ENCODE peak calls at places on chromosomes 13 and 19, in four cellular contexts. V is WTC11, U is H1, F is K562. B is an unnamed sample.

GRCh38 chr19:39515551-39516191 is 732 bp downstream of the SELENOV start:
- DNase-seq in U (no peak), F (no peak), V (peak; percentile 88), B (no peak)

GRCh38 chr19:53907193-53907581 is 1.9 kb upstream of the CACNG7 start:
- DNase-seq in U (no peak), V (peak; percentile 31), F (no peak), B (peak; percentile 39)

GRCh38 chr13:35144496-35144895 is 202.4 kb downstream of the NBEA start:
- DNase-seq in V (no peak), F (no peak), U (no peak), B (no peak)

GRCh38 chr19:48999481-49000325 is 6.0 kb downstream of the RUVBL2 start:
- DNase-seq in F (peak; percentile 60), U (peak; percentile 88), V (peak; percentile 89), B (peak; percentile 65)

GRCh38 chr19:44512326-44513298 is 12.3 kb upstream of the ZNF180 start:
- DNase-seq in F (peak; percentile 81), U (peak; percentile 87), V (peak; percentile 82), B (peak; percentile 61)

GRCh38 chr13:97188207-97188606 is 33.9 kb upstream of the MBNL2 start:
- DNase-seq in F (no peak), U (no peak), V (no peak), B (no peak)

GRCh38 chr19:7099597-7099921 is 30.1 kb downstream of the ZNF557 start:
- DNase-seq in F (no peak), U (no peak), V (peak; percentile 91), B (no peak)

GRCh38 chr19:444677-445210 is 16.1 kb downstream of the SHC2 start:
- DNase-seq in V (no peak), F (no peak), U (no peak), B (no peak)

GRCh38 chr19:38878575-38879399 is 712 bp upstream of the RINL start:
- DNase-seq in U (no peak), F (no peak), V (no peak), B (peak; percentile 20)

GRCh38 chr13:39942901-39943273 is 287.4 kb downstream of the COG6 start:
- DNase-seq in U (peak; percentile 76), V (peak; percentile 84), F (peak; percentile 58), B (peak; percentile 63)

DNA sequence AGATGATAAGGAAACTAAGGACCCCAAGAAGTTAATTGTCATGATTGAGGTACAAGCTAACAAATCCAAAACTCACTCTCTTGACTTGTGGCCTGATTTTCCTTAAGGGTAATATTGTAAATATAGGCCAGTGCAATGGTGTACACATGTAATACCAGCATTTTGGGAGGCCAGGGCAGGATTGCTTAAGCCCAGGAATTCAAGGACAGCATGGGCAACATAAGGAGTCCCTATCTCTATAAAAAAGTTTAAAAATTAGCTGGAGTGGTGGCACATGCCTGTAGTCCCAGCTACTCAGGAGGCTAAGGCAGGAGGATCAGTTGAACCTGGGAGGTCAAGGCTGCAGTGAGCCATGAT is 28.7 kb upstream of the GARRE1 start:
- DNase-seq in U (no peak), F (no peak), V (no peak), B (no peak)
- TF ChIP-seq TEAD4 in U (no peak), F (no peak), V (no peak), B (no peak)

GRCh38 chr19:10402441-10403038 is 802 bp downstream of the CDC37 start:
- DNase-seq in F (peak; percentile 32), V (no peak), U (no peak), B (peak; percentile 76)
- TF ChIP-seq TEAD4 in F (peak; percentile 42), V (no peak), U (no peak), B (no peak)

GRCh38 chr19:15173746-15174404 is 26.9 kb downstream of the NOTCH3 start:
- DNase-seq in F (no peak), U (no peak), V (no peak), B (no peak)

GRCh38 chr19:15170345-15170744 is 30.4 kb downstream of the NOTCH3 start:
- DNase-seq in F (peak; percentile 72), U (peak; percentile 85), V (peak; percentile 82), B (no peak)

GRCh38 chr19:15175609-15176008 is 25.2 kb downstream of the NOTCH3 start:
- DNase-seq in V (no peak), F (no peak), U (no peak), B (no peak)

GRCh38 chr19:15166700-15167099 is 34.1 kb downstream of the NOTCH3 start:
- DNase-seq in F (peak; percentile 66), U (no peak), V (no peak), B (no peak)

DNA sequence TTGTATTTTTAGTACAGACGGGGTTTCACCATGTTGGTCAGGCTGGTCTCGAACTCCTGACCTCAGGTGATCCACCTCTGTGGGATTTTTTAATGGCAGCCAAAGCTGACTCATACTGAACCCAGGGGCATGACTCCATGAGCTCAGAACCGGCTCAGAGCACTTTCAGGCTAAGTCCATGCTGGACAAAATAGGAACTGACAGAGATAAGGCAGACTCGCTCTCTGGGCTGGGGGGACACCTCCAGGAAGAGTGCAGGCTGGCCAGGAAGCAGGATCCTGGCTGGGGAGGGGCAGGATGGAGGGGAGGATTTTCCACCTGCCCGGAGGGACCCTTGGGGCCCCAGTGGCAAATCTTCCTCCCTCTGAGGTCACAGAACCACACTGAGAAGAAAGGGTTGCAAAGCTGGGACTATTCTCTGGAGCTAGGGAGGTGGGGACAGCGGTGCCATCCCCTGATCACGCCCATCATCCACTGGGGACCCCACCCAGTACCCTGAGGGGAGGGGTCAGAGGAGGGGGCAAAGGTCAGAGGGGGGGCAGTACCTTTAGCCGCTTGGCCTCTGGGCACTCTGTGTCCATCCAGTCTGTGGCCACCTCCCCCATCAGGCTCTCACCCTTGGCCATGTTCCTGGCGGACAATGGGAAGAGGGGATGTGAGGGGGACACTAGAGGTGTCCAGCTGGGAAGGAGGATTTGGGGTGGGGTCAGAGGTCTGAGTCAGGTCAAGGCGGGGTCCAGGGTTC is 31.1 kb downstream of the NOTCH3 start:
- DNase-seq in F (peak; percentile 24), U (no peak), V (no peak), B (no peak)
- TF ChIP-seq TEAD4 in F (no peak), U (no peak), V (no peak), B (no peak)

DNA sequence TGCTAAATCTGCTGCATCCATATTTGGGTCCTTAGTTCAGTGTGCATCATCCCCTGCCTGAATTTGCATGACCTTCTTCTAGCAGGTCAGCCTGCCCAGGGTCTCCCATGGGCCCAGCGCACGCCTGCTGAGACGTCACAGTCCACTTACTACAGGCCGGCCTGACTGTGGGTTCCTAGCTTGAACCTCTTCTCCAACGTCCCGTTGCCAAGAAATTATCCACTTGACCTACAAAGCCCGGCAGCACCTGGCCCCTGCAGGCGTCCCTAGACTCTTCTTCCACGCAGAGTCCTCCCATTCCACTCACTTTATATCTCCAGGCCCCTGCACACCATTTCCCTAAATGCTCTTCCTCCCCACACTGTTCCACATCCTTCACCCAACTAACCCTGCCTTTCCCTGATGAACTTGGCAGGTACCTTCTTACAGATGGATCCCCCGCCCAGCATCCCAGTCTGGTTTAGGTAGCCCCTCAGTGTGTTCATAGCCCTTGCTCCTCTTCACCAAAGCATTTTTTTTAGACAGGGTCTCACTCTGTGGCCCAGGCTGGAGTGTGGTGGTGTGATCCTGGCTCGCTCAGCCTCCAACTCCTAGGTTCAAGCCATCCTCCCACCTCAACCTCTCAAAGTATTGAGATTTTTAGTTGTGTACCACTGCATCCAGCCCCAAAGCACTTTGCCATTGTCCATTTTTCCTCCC is 155.0 kb upstream of the SOX1 start:
- DNase-seq in U (peak; percentile 11), F (no peak), V (peak; percentile 1), B (no peak)
- TF ChIP-seq TEAD4 in U (no peak), F (no peak), V (no peak), B (no peak)

DNA sequence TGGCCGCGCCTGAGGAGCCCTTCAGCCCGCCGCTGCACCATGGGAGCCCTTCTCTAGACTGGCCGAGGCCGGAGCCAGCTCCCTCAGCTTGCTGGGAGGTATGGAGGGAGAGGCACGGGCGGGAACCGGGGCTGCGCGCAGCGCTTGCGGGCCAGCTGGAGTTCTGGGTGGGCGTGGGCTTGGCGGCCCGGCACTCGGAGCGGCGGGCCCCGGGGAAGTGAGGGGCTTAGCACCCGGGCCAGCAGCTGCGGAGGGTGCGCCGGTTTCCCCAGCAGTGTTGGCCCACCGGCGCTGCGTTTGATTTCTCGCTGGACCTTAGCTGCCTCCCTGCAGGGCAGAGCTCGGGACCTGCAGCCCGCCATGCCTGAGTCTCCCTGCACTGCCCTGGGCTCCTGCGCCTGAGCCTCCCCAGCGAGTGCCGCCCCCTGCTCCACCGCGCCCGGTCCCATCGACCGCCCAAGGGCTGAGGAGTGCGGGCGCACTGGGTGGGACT is 1890.0 kb upstream of the PCDH20 start:
- DNase-seq in V (peak; percentile 9), U (no peak), F (no peak), B (no peak)
- TF ChIP-seq TEAD4 in V (no peak), U (no peak), F (no peak), B (no peak)

DNA sequence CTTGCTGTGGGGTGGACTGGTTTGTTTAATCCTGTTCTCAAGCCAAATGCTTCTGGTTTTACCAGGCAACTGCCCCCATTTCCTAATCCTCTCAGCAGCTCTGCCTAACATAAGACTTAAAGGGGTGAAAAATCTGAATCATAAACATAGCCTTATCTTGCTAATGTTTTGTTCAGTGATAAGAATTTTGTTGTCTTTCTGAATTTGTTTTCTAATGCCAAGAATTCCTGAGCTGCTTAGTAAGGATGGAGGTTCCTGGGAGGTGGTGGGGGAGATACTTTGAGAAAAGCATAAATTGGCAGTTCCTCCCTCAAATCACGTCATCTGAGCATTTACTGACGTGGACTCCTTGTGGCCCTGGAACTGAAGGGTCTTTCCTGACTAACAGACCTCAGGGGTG is 42.8 kb downstream of the ING1 start:
- DNase-seq in U (no peak), V (no peak), F (no peak), B (no peak)
- TF ChIP-seq TEAD4 in U (no peak), V (no peak), F (no peak), B (no peak)

B was measured in SK-N-SH.